ENCODE peak calls at places on chromosomes 3 and 15, in six cellular contexts. B is MCF 10A; H is activated naive CD4-positive, alpha-beta T cell; I is HFFc6; Y is aorta; V is heart left ventricle. E is an unnamed sample.

GRCh38 chr3:46490338-46491084 is 7.3 kb upstream of the RTP3 start:
- DNase-seq in H (no peak), Y (no peak), B (peak; percentile 39), V (peak; percentile 12), I (peak; percentile 43), E (no peak)

GRCh38 chr3:106176734-106177133 is 307.9 kb upstream of the CBLB start:
- DNase-seq in I (no peak), Y (no peak), H (no peak), B (no peak), V (no peak), E (no peak)

GRCh38 chr3:71050521-71051258 is 532.8 kb downstream of the FOXP1 start:
- DNase-seq in Y (no peak), V (no peak), B (no peak), H (no peak), I (no peak), E (no peak)

GRCh38 chr3:79467721-79468120 is 300.1 kb downstream of the ROBO1 start:
- DNase-seq in V (no peak), B (peak; percentile 47), H (no peak), Y (no peak), I (no peak), E (no peak)

GRCh38 chr3:45593708-45594601 is 596 bp upstream of the LIMD1 start:
- DNase-seq in B (peak; percentile 75), V (peak; percentile 84), Y (peak; percentile 85), H (peak; percentile 54), I (peak; percentile 49), E (peak; percentile 83)

GRCh38 chr15:61653110-61653509 is 407.1 kb downstream of the VPS13C start:
- DNase-seq in Y (peak; percentile 56), I (no peak), B (no peak), H (no peak), V (peak; percentile 64), E (no peak)

GRCh38 chr15:58136731-58137130 is 1.4 kb upstream of the AQP9 start:
- DNase-seq in H (no peak), B (no peak), V (no peak), Y (no peak), I (peak; percentile 20), E (no peak)

GRCh38 chr3:147661916-147662315 is 252.8 kb downstream of the ZIC1 start:
- DNase-seq in H (no peak), I (no peak), B (no peak), Y (no peak), V (no peak), E (no peak)

GRCh38 chr3:46931631-46932441 is 44.7 kb downstream of the CCDC12 start:
- DNase-seq in I (peak; percentile 45), V (peak; percentile 67), B (no peak), Y (peak; percentile 86), H (no peak), E (no peak)

E was measured in type B pancreatic cell.